ENCODE peak calls at places on chromosomes 4 and X, in four cellular contexts. N is HepG2, Z is K562, L is GM12878. Y is an unnamed sample.

GRCh38 chrX:46165411-46165810 is 379.8 kb downstream of the ZNF674 start:
- DNase-seq in N (no peak), Z (no peak), L (no peak), Y (no peak)

GRCh38 chrX:37956223-37956622 is 50.1 kb upstream of the SYTL5 start:
- DNase-seq in N (no peak), Z (no peak), L (no peak), Y (no peak)

GRCh38 chr4:101101072-101101471 is 246.3 kb downstream of the PPP3CA start:
- DNase-seq in N (no peak), Z (no peak), L (no peak), Y (no peak)

GRCh38 chr4:123838426-123838825 is 441.8 kb downstream of the SPRY1 start:
- DNase-seq in N (no peak), Z (no peak), L (no peak), Y (no peak)

GRCh38 chr4:48827622-48828021 is 3.3 kb upstream of the OCIAD1 start:
- DNase-seq in N (no peak), Z (no peak), L (no peak), Y (no peak)

GRCh38 chr4:70676554-70677090 is 10.3 kb upstream of the JCHAIN start:
- DNase-seq in N (no peak), Z (no peak), L (no peak), Y (no peak)

GRCh38 chrX:20500949-20501348 is 234.2 kb upstream of the RPS6KA3 start:
- DNase-seq in N (no peak), Z (no peak), L (no peak), Y (no peak)

GRCh38 chrX:40090050-40090804 is 7.5 kb downstream of the BCOR start:
- DNase-seq in N (no peak), Z (peak; percentile 83), L (no peak), Y (no peak)

GRCh38 chr4:155953151-155954117 is at the start of gene CTSO:
- DNase-seq in N (peak; percentile 22), Z (peak; percentile 40), L (peak; percentile 48), Y (peak; percentile 60)

GRCh38 chrX:110397904-110398303 is 39.3 kb downstream of the RTL9 start:
- DNase-seq in N (no peak), Z (peak; percentile 58), L (no peak), Y (no peak)

GRCh38 chrX:122703762-122704161 is 480.3 kb upstream of the GRIA3 start:
- DNase-seq in N (no peak), Z (no peak), L (no peak), Y (no peak)

GRCh38 chr4:55083771-55084170 is 41.6 kb downstream of the KDR start:
- DNase-seq in N (no peak), Z (no peak), L (no peak), Y (no peak)

GRCh38 chr4:179625391-179625790 is 2183.2 kb upstream of the AGA start:
- DNase-seq in N (no peak), Z (no peak), L (no peak), Y (no peak)

GRCh38 chrX:107571296-107571998 is 56.9 kb upstream of the PRPS1 start:
- DNase-seq in N (peak; percentile 1), Z (no peak), L (no peak), Y (no peak)

GRCh38 chr4:174592985-174593335 is 70.7 kb upstream of the HPGD start:
- DNase-seq in N (no peak), Z (peak; percentile 53), L (no peak), Y (no peak)

GRCh38 chrX:45322820-45323219 is 122.1 kb upstream of the DIPK2B start:
- DNase-seq in N (no peak), Z (no peak), L (no peak), Y (no peak)

GRCh38 chr4:3732076-3733028 is 33.8 kb upstream of the ADRA2C start:
- DNase-seq in N (no peak), Z (no peak), L (no peak), Y (no peak)

GRCh38 chr4:186829740-186830449 is 106.2 kb upstream of the FAT1 start:
- DNase-seq in N (peak; percentile 52), Z (peak; percentile 69), L (no peak), Y (no peak)

GRCh38 chrX:54452920-54453319 is 12.7 kb downstream of the TSR2 start:
- DNase-seq in N (peak; percentile 27), Z (peak; percentile 23), L (no peak), Y (peak; percentile 42)

GRCh38 chrX:101803451-101803850 is 128.4 kb downstream of the ZMAT1 start:
- DNase-seq in N (no peak), Z (no peak), L (no peak), Y (no peak)

GRCh38 chrX:137387646-137388045 is 178.3 kb upstream of the ZIC3 start:
- DNase-seq in N (no peak), Z (no peak), L (no peak), Y (no peak)

GRCh38 chr4:159191989-159192388 is 89.1 kb downstream of the RAPGEF2 start:
- DNase-seq in N (peak; percentile 65), Z (peak; percentile 73), L (no peak), Y (no peak)

GRCh38 chrX:87409113-87409841 is 108.3 kb upstream of the KLHL4 start:
- DNase-seq in N (peak; percentile 15), Z (peak; percentile 68), L (no peak), Y (no peak)

GRCh38 chr4:74426101-74426500 is 18.8 kb upstream of the AREG start:
- DNase-seq in N (no peak), Z (no peak), L (no peak), Y (no peak)

GRCh38 chrX:101429934-101430333 is 21.9 kb downstream of the HNRNPH2 start:
- DNase-seq in N (no peak), Z (no peak), L (no peak), Y (no peak)

GRCh38 chr4:38868055-38868965 is 704 bp downstream of the FAM114A1 start:
- DNase-seq in N (no peak), Z (no peak), L (no peak), Y (peak; percentile 26)

GRCh38 chrX:362937-363620 is 23.6 kb downstream of the PPP2R3B start:
- DNase-seq in N (no peak), Z (no peak), L (no peak), Y (no peak)

GRCh38 chr4:94610140-94610539 is 147.6 kb upstream of the BMPR1B start:
- DNase-seq in N (no peak), Z (no peak), L (no peak), Y (no peak)

GRCh38 chrX:47191331-47191730 is 2.3 kb upstream of the UBA1 start:
- DNase-seq in N (no peak), Z (peak; percentile 24), L (no peak), Y (peak; percentile 17)

GRCh38 chr4:113740857-113741379 is 20.6 kb downstream of the CAMK2D start:
- DNase-seq in N (no peak), Z (no peak), L (no peak), Y (no peak)

GRCh38 chr4:101346312-101346561 is 1.1 kb downstream of the PPP3CA start:
- DNase-seq in N (peak; percentile 16), Z (no peak), L (no peak), Y (no peak)

GRCh38 chr4:106478152-106478551 is 109.6 kb upstream of the GIMD1 start:
- DNase-seq in N (peak; percentile 32), Z (no peak), L (no peak), Y (no peak)

DNA sequence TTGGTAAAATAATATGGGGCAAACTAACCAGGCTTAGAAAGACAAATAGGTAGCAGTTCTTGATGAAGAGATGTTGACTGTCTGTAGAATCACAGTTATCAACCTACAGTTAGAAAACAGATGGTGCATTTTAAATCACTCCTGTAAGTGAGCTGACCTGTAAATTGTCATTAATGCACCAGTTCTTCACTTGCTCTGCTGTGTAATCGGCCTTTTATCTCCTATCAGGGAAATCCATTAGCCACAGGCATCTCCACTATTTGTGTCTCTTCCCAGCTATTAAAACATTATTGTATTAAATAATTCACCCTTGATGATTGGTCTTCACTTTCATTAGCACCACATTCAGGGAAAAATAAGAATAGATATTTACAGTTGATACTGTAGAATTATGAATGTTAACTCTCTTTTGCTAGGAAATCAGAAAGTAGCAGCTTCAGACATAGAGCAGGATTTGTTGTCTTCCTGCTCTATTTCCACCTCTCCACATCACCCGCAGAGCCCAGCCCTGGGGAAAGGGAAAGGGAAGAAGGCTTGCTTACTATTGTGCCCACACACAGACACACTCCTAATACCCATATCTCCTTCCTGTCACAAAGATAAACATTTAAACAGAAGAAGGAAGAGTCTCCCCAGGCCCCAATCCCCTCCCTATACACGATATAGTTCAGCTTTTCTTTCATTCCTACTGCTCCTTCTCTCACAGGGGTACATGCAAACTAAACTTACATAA is 97.1 kb downstream of the REELD1 start:
- DNase-seq in N (no peak), Z (no peak), L (no peak), Y (no peak)
- TF ChIP-seq ATF3 in N (no peak), Z (no peak), L (no peak), Y (no peak)

GRCh38 chr4:152535236-152535902 is 523 bp downstream of the FBXW7 start:
- DNase-seq in N (no peak), Z (peak; percentile 23), L (no peak), Y (peak; percentile 25)

GRCh38 chr4:152536545-152537182 is 772 bp upstream of the FBXW7 start:
- DNase-seq in N (peak; percentile 50), Z (no peak), L (no peak), Y (no peak)

GRCh38 chr4:152537881-152538280 is 2.0 kb upstream of the FBXW7 start:
- DNase-seq in N (no peak), Z (no peak), L (no peak), Y (no peak)

GRCh38 chr4:152535903-152536544 is at the start of gene FBXW7:
- DNase-seq in N (peak; percentile 98), Z (peak; percentile 99), L (peak; percentile 98), Y (peak; percentile 100)

DNA sequence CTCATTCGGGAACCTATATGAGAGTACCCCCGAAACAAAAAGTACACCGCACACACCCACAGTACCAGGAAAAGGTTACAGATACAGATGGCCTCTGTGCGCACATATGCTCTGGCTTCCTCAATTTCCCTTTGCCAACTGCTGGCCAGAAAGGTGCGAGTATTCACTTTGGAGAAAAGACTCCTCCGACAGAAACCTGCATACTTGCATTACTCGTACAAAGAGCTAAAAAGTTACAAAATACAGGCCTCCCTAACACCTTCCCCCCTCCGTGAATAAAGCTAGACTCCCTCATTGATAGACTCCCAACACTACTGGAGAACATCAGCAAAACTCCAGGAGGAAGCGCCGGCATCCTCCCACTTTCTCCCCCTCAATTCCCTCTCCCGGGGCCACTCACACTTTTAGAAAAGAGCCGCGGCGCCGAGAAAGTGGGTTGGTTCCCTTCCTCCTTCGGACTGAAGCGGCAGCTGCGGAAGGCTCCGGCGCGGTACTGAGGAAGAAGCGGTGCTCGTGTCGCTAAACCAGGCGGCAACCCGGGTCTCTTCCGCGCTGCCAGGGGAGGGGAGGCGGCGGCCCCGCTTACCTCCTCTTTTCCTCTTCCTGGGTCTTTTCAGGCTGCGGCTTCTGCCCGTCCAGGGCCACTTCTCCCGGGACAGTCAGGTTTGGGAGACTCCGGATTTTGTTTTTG is 1.2 kb downstream of the FBXW7 start:
- DNase-seq in N (no peak), Z (peak; percentile 49), L (no peak), Y (peak; percentile 41)
- TF ChIP-seq NR2C2 in N (no peak), Z (no peak), L (no peak), Y (no peak)

GRCh38 chrX:49072712-49073095 is 1.1 kb downstream of the PRAF2 start:
- DNase-seq in N (no peak), Z (no peak), L (no peak), Y (no peak)

GRCh38 chrX:49070988-49071387 is 2.8 kb downstream of the PRAF2 start:
- DNase-seq in N (no peak), Z (no peak), L (no peak), Y (no peak)

GRCh38 chrX:49069038-49069437 is 4.8 kb downstream of the PRAF2 start:
- DNase-seq in N (no peak), Z (no peak), L (no peak), Y (no peak)

GRCh38 chrX:49073641-49074575 is at the start of gene PRAF2:
- DNase-seq in N (no peak), Z (no peak), L (peak; percentile 42), Y (peak; percentile 88)

GRCh38 chrX:49071877-49072711 is 1.7 kb downstream of the PRAF2 start:
- DNase-seq in N (no peak), Z (no peak), L (no peak), Y (peak; percentile 76)
- TF ChIP-seq SP1 in N (no peak), Z (no peak), L (no peak), Y (no peak)

GRCh38 chrX:48905090-48905790 is 6.2 kb downstream of the SLC35A2 start:
- DNase-seq in N (no peak), Z (no peak), L (no peak), Y (no peak)
- TF ChIP-seq ATF3 in N (no peak), Z (no peak), L (no peak), Y (no peak)